ENCODE peak calls at places on chromosomes 12 and 14, in four cellular contexts. B is mesenchymal stem cell, Z is H9, U is trophoblast cell. F is an unnamed sample.

GRCh38 chr12:120914794-120915193 is 10.6 kb upstream of the SPPL3 start:
- DNase-seq in U (peak; percentile 85), Z (no peak), B (no peak), F (no peak)

GRCh38 chr14:95993768-95994592 is 45.2 kb upstream of the C14orf132 start:
- DNase-seq in Z (peak; percentile 72), B (peak; percentile 58), U (no peak), F (peak; percentile 73)

GRCh38 chr14:50262865-50263264 is 31.5 kb upstream of the SOS2 start:
- DNase-seq in B (no peak), Z (no peak), U (no peak), F (no peak)

GRCh38 chr12:2722806-2723205 is 72.0 kb upstream of the FKBP4 start:
- DNase-seq in Z (no peak), B (no peak), U (no peak), F (no peak)

GRCh38 chr14:22231022-22231421 is 358.0 kb downstream of the DAD1 start:
- DNase-seq in U (no peak), B (no peak), Z (no peak), F (no peak)

GRCh38 chr14:73884438-73885190 is 2.0 kb upstream of the ZNF410 start:
- DNase-seq in B (no peak), U (no peak), Z (no peak), F (no peak)

GRCh38 chr12:2335517-2335916 is 282.7 kb downstream of the CACNA1C start:
- DNase-seq in Z (no peak), U (peak; percentile 24), B (peak; percentile 62), F (no peak)

GRCh38 chr12:95551305-95551704 is at the start of gene USP44:
- DNase-seq in Z (peak; percentile 92), U (no peak), B (no peak), F (no peak)

GRCh38 chr12:18798445-18799139 is 60.7 kb downstream of the CAPZA3 start:
- DNase-seq in Z (no peak), B (no peak), U (no peak), F (no peak)

GRCh38 chr14:97603201-97603600 is 806.0 kb downstream of the VRK1 start:
- DNase-seq in Z (no peak), U (no peak), B (no peak), F (no peak)

DNA sequence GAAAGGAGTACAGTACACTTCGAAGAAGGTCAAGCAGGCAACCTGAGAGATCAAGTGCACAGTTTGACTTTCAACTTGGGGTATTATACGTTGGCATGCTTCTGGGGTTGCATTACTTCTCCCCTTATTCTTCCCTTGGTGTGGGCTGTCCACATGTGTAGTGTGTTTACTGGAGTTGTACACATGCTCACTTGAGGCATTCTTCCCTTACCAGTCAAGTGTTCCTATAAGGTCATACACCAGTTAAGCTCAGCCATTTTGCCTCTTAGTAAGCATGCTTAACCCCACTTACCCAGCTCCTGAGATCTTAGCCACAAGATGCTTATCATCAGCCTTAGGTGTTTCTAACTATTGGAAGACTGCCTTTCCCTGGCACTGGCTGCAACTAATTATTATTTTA is 63.8 kb downstream of the C12orf42 start:
- DNase-seq in U (no peak), Z (no peak), B (no peak), F (no peak)
- H2BK12ac ChIP-seq in U (no peak overlapping the region), Z (no peak overlapping the region), B (no peak overlapping the region), F (no peak overlapping the region)

DNA sequence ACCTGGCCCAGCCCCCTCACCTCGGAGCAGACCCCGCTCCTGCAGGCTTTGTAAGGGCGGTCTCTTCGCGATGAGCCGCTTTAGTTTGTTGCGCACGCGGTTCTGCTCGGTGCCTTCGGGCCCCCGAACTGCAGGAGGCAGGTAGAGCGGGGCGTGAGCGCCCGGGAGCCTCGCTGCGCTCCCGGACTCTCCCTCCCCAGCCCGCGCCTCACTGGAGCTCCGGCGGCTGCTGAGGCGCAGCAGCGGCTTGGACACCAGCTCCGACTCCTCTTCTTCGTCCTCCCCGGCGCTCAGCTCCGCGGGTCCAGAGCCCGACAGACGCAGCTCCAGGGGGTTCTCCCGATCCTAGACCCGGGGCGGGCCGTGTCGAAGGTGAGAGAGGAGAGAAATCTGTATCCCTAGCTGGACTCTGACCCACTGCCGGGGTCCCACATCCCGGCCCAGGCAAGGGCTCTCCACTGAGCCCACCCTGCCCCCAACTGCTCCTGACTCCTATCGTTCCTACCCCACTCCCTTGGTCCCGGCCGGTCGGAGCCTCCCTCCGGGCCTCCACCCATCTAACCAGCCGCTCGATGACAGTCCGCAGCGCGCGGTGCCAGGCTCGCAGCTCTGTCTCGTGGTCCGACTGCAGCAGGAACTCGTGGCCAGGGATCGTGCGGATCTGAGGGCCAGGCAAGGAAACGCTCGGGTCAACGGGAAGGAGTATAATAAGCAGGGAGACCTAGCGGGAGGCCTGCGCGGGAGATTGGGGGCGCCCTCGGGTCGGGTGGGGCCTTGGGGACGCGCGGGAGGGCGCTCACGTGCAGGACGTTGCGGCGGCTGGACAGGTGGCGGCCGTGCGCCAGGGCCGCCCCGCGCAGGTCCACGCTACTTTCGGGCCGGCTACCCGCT is 4.2 kb downstream of the ARHGAP9 start:
- DNase-seq in U (no peak), Z (peak; percentile 63), B (peak; percentile 51), F (no peak)
- H2BK12ac ChIP-seq in U (no peak overlapping the region), Z (no peak overlapping the region), B (no peak overlapping the region), F (peak overlapping the region; percentile 85)

GRCh38 chr12:48157016-48157888 is at the start of gene ASB8:
- DNase-seq in Z (peak; percentile 100), B (peak; percentile 98), U (peak; percentile 100), F (peak; percentile 98)
- H2BK12ac ChIP-seq in Z (no peak within 1 kb of the TSS), B (no peak within 1 kb of the TSS), U (no peak within 1 kb of the TSS), F (no peak within 1 kb of the TSS)

GRCh38 chr12:69331846-69332684 is 16.1 kb upstream of the LYZ start:
- DNase-seq in U (no peak), Z (no peak), B (no peak), F (no peak)
- H2BK12ac ChIP-seq in U (no peak overlapping the region), Z (no peak overlapping the region), B (no peak overlapping the region), F (no peak overlapping the region)

DNA sequence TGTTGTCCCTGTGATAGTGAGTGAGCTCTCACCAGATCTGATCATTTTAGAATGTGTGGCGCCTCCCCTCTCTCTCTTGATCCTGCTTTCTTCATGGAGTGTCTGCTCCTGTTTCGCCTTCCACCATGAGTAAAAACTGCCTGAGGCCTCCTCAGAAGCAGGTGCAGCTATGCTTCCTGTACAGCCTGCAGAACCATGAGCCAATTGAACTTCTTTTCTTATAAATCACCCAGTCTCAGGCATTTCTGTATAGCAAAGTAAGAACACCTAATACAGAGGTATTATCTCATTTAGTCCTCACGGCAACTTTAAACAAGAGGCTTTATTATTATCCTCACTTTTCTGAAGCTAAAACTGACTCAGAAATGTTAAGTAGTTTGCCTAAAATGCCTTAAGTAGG is 81.3 kb upstream of the BTG1 start:
- DNase-seq in B (no peak), Z (no peak), U (peak; percentile 78), F (no peak)
- H2BK12ac ChIP-seq in B (no peak overlapping the region), Z (no peak overlapping the region), U (no peak overlapping the region), F (no peak overlapping the region)

DNA sequence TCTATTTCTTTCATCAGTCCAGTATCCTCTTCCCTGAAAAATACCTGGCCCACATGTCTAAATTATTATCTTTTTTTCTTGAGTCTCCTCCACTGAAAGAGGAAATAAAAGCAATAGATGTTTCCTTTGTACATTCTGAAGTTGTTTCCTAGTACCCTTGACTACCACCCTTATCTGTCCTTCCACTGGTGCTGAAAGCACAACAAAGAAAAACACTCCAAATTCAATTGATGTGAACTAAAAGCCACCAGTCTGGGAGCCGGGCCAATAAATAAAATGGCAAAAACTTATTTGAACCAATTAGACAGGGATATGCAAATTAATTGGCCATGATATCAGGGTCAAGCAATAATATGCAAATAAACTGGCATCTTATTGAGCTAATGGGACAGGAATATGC is 330.5 kb downstream of the PAWR start:
- DNase-seq in Z (no peak), U (no peak), B (no peak), F (no peak)
- H2BK12ac ChIP-seq in Z (no peak overlapping the region), U (no peak overlapping the region), B (no peak overlapping the region), F (no peak overlapping the region)

DNA sequence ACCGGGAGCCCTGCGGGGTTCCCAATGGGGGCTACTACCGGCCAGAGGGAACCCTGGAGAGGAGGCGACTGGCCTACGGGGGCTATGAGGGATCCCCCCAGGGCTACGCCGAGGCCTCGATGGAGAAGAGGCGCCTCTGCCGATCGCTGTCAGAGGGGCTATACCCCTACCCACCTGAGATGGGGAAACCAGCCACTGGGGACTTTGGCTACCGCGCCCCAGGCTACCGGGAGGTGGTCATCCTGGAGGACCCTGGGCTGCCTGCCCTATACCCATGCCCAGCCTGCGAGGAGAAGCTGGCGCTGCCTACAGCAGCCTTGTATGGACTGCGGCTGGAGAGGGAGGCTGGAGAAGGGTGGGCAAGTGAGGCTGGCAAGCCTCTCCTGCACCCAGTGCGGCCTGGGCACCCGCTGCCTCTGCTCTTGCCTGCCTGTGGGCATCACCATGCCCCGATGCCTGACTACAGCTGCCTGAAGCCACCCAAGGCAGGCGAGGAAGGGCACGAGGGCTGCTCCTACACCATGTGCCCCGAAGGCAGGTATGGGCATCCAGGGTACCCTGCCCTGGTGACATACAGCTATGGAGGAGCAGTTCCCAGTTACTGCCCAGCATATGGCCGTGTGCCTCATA is 9.7 kb downstream of the TNS2 start:
- DNase-seq in U (no peak), B (no peak), Z (no peak), F (no peak)
- H2BK12ac ChIP-seq in U (no peak overlapping the region), B (no peak overlapping the region), Z (no peak overlapping the region), F (peak overlapping the region; percentile 24)

F was measured in neuronal stem cell.